ENCODE peak calls at places on chromosomes 7 and 10, in six cellular contexts. T is spleen, K is prostate gland, E is neural progenitor cell, C is AG04450, R is ovary. M is an unnamed sample.

GRCh38 chr10:4984971-4985594 is 18.6 kb downstream of the AKR1C2 start:
- DNase-seq in T (no peak), K (no peak), E (no peak), C (no peak), R (no peak), M (no peak)

GRCh38 chr10:48446785-48447184 is 140.3 kb downstream of the MAPK8 start:
- DNase-seq in T (peak; percentile 59), K (no peak), E (no peak), C (no peak), R (no peak), M (no peak)

GRCh38 chr7:137169282-137169698 is 174.2 kb downstream of the PTN start:
- DNase-seq in T (no peak), K (peak; percentile 21), E (peak; percentile 82), C (peak; percentile 55), R (peak; percentile 15), M (no peak)

GRCh38 chr10:110356628-110357245 is 52.0 kb upstream of the SMNDC1 start:
- DNase-seq in T (peak; percentile 92), K (peak; percentile 10), E (no peak), C (peak; percentile 39), R (peak; percentile 31), M (no peak)

GRCh38 chr10:20963056-20963455 is 65.9 kb upstream of the NEBL start:
- DNase-seq in T (no peak), K (no peak), E (no peak), C (no peak), R (no peak), M (no peak)

GRCh38 chr10:22105270-22105669 is 101.7 kb upstream of the DNAJC1 start:
- DNase-seq in T (no peak), K (no peak), E (no peak), C (no peak), R (no peak), M (no peak)

GRCh38 chr10:70509376-70509775 is 30.8 kb downstream of the PALD1 start:
- DNase-seq in T (no peak), K (no peak), E (no peak), C (no peak), R (peak; percentile 46), M (no peak)

GRCh38 chr7:105849122-105849855 is 27.1 kb downstream of the ATXN7L1 start:
- DNase-seq in T (no peak), K (no peak), E (no peak), C (no peak), R (no peak), M (no peak)

GRCh38 chr7:103989785-103990775 is 622 bp upstream of the RELN start:
- DNase-seq in T (no peak), K (no peak), E (peak; percentile 68), C (no peak), R (no peak), M (no peak)

GRCh38 chr7:121442845-121443244 is 46.7 kb upstream of the FAM3C start:
- DNase-seq in T (no peak), K (no peak), E (no peak), C (no peak), R (no peak), M (no peak)

GRCh38 chr7:5302577-5302976 is 19.8 kb downstream of the SLC29A4 start:
- DNase-seq in T (no peak), K (no peak), E (no peak), C (no peak), R (no peak), M (no peak)

GRCh38 chr10:11097686-11098085 is 80.0 kb downstream of the CELF2 start:
- DNase-seq in T (no peak), K (no peak), E (no peak), C (no peak), R (no peak), M (no peak)

GRCh38 chr7:41943098-41943577 is 240.2 kb upstream of the INHBA start:
- DNase-seq in T (peak; percentile 94), K (peak; percentile 74), E (peak; percentile 90), C (peak; percentile 52), R (peak; percentile 90), M (peak; percentile 92)

GRCh38 chr7:130069179-130069977 is 956 bp upstream of the KLHDC10 start:
- DNase-seq in T (no peak), K (no peak), E (no peak), C (no peak), R (no peak), M (no peak)

GRCh38 chr7:505171-505570 is 14.5 kb downstream of the PDGFA start:
- DNase-seq in T (peak; percentile 46), K (no peak), E (no peak), C (no peak), R (no peak), M (no peak)

GRCh38 chr7:123616244-123616643 is 14.6 kb downstream of the ASB15 start:
- DNase-seq in T (no peak), K (no peak), E (no peak), C (no peak), R (no peak), M (no peak)

GRCh38 chr10:110893559-110894179 is 21.9 kb downstream of the PDCD4 start:
- DNase-seq in T (no peak), K (no peak), E (peak; percentile 48), C (no peak), R (no peak), M (no peak)

GRCh38 chr7:105088456-105088855 is 74.5 kb downstream of the KMT2E start:
- DNase-seq in T (no peak), K (no peak), E (no peak), C (no peak), R (no peak), M (no peak)

GRCh38 chr10:29710128-29710527 is 75.4 kb upstream of the SVIL start:
- DNase-seq in T (no peak), K (no peak), E (no peak), C (no peak), R (no peak), M (no peak)

GRCh38 chr7:94237417-94237816 is 157.3 kb upstream of the COL1A2 start:
- DNase-seq in T (no peak), K (no peak), E (peak; percentile 13), C (no peak), R (no peak), M (no peak)

GRCh38 chr10:1736180-1736971 is 949 bp downstream of the ADARB2 start:
- DNase-seq in T (no peak), K (no peak), E (peak; percentile 19), C (no peak), R (no peak), M (no peak)

GRCh38 chr10:92972066-92972870 is 88.3 kb upstream of the CYP26C1 start:
- DNase-seq in T (no peak), K (no peak), E (no peak), C (no peak), R (no peak), M (no peak)

GRCh38 chr7:40586197-40586596 is 451.4 kb downstream of the SUGCT start:
- DNase-seq in T (no peak), K (no peak), E (no peak), C (no peak), R (no peak), M (no peak)

GRCh38 chr10:89633484-89633883 is 11.6 kb downstream of the PANK1 start:
- DNase-seq in T (no peak), K (no peak), E (no peak), C (peak; percentile 63), R (no peak), M (no peak)

GRCh38 chr7:142557971-142558582 is 191.2 kb upstream of the PRSS1 start:
- DNase-seq in T (no peak), K (no peak), E (peak; percentile 70), C (no peak), R (no peak), M (no peak)

GRCh38 chr7:48149058-48149457 is 22.2 kb upstream of the ABCA13 start:
- DNase-seq in T (no peak), K (no peak), E (no peak), C (no peak), R (no peak), M (no peak)

GRCh38 chr10:90801608-90802007 is 56.2 kb downstream of the HTR7 start:
- DNase-seq in T (no peak), K (no peak), E (no peak), C (no peak), R (no peak), M (no peak)

GRCh38 chr7:44177570-44178131 is 11.6 kb downstream of the GCK start:
- DNase-seq in T (no peak), K (no peak), E (peak; percentile 26), C (no peak), R (no peak), M (no peak)

GRCh38 chr10:76111986-76112825 is 680.8 kb downstream of the LRMDA start:
- DNase-seq in T (no peak), K (no peak), E (no peak), C (no peak), R (no peak), M (no peak)
- H3K4me3 ChIP-seq in T (no peak overlapping the region), K (no peak overlapping the region), E (no peak overlapping the region), C (no peak overlapping the region), R (no peak overlapping the region), M (no peak overlapping the region)

GRCh38 chr10:124020871-124021823 is 72.3 kb downstream of the CHST15 start:
- DNase-seq in T (peak; percentile 28), K (peak; percentile 54), E (no peak), C (no peak), R (no peak), M (no peak)
- H3K27ac ChIP-seq in T (no peak overlapping the region), K (no peak overlapping the region), E (no peak overlapping the region), C (no peak overlapping the region), R (no peak overlapping the region), M (no peak overlapping the region)

DNA sequence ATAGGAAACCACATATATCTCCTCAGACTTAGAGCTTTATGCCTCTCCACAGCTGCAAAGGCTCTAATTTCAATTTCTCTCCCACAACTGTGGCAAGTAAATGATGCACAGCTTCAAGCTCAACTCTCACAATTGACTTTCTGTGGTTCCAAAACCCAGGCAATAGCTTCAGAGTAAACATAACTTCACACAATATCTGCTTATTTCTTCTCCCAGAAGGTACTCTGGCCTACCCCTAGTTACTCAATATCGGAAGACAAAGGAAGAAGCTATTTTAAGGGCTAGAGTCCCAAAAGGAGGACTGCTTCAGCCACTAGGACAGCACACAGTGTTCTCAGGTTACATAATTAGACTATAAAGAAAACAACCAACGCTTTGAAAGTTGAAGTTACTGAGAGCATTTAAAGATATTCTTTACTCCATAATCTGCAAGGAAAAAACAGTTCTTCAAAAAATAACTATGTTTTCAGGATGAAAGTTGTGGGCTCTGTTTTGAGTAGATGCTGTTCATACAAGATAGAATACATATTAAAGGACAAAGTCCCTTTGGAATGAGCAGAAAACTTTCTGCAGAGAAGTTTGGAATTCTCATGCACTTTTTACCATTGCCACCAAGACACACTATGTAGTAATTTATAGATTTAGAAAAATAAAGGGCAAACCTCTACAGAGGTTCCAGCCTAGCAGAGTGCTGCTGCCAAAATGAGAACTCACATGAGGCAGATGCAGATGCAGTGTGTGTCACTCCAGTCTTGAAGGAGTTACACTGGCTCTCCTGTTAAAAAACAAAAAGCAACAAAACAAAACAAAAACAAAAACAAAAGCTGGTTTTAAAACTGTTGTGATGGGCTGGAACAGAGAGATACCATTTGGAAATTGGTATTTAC is 81.8 kb downstream of the NT5C2 start:
- DNase-seq in T (no peak), K (no peak), E (peak; percentile 20), C (no peak), R (no peak), M (peak; percentile 37)
- TF ChIP-seq CTCF in T (no peak), K (peak; percentile 14), E (no peak), C (no peak), R (peak; percentile 13), M (no peak)

GRCh38 chr10:116655573-116655972 is 34.8 kb downstream of the PNLIPRP2 start:
- DNase-seq in T (no peak), K (no peak), E (no peak), C (no peak), R (no peak), M (no peak)
- H3K4me3 ChIP-seq in T (no peak overlapping the region), K (no peak overlapping the region), E (no peak overlapping the region), C (no peak overlapping the region), R (no peak overlapping the region), M (no peak overlapping the region)